ENCODE peak calls at places on chromosomes 12 and 14, in four cellular contexts. U is fibroblast of pulmonary artery, N is astrocyte, J is G401. G is an unnamed sample.

GRCh38 chr12:121167951-121168350 is 35.3 kb downstream of the P2RX7 start:
- DNase-seq in J (no peak), N (no peak), U (no peak), G (no peak)

GRCh38 chr14:89479802-89480201 is 62.8 kb upstream of the FOXN3 start:
- DNase-seq in N (peak), U (peak), J (no peak), G (peak)

GRCh38 chr12:31246470-31246850 is 79.5 kb downstream of the SINHCAF start:
- DNase-seq in J (no peak), U (peak), N (peak), G (no peak)

GRCh38 chr12:68451261-68452091 is 119.3 kb upstream of the MDM1 start:
- DNase-seq in N (peak), J (no peak), U (peak), G (peak)

GRCh38 chr14:100406505-100407131 is 83.5 kb downstream of the SLC25A47 start:
- DNase-seq in N (peak), U (peak), J (no peak), G (no peak)

GRCh38 chr14:66425402-66425801 is 60.8 kb upstream of the CCDC196 start:
- DNase-seq in N (no peak), J (peak), U (no peak), G (no peak)

GRCh38 chr12:52759218-52759617 is 17.9 kb downstream of the KRT76 start:
- DNase-seq in J (no peak), U (no peak), N (no peak), G (no peak)

GRCh38 chr14:103385994-103386491 is 828 bp downstream of the MARK3 start:
- DNase-seq in N (no peak), J (peak), U (peak), G (no peak)

GRCh38 chr12:117538032-117538690 is 176.7 kb upstream of the NOS1 start:
- DNase-seq in N (no peak), U (no peak), J (no peak), G (no peak)

GRCh38 chr14:53064461-53064860 is 88.7 kb downstream of the DDHD1 start:
- DNase-seq in N (no peak), J (no peak), U (no peak), G (no peak)

GRCh38 chr14:71647086-71647784 is 285.0 kb upstream of the RGS6 start:
- DNase-seq in J (no peak), N (no peak), U (no peak), G (no peak)

GRCh38 chr12:57592551-57593165 is 1.7 kb downstream of the PIP4K2C start:
- DNase-seq in N (peak), J (no peak), U (no peak), G (no peak)

GRCh38 chr12:122336015-122336946 is 70.0 kb upstream of the VPS33A start:
- DNase-seq in J (no peak), N (no peak), U (peak), G (no peak)

GRCh38 chr12:123998344-123998941 is 25.4 kb downstream of the ZNF664 start:
- DNase-seq in J (no peak), N (no peak), U (no peak), G (no peak)

GRCh38 chr12:99611590-99611989 is 36.0 kb upstream of the GARIN6 start:
- DNase-seq in U (peak), J (no peak), N (peak), G (no peak)

GRCh38 chr12:54162741-54163140 is 26.0 kb downstream of the SMUG1 start:
- DNase-seq in N (no peak), U (no peak), J (peak), G (no peak)

GRCh38 chr12:40474630-40475029 is 217.6 kb upstream of the CNTN1 start:
- DNase-seq in J (no peak), N (no peak), U (no peak), G (no peak)

GRCh38 chr12:132161796-132162507 is 17.7 kb downstream of the NOC4L start:
- DNase-seq in N (no peak), J (no peak), U (no peak), G (no peak)

GRCh38 chr14:21191809-21192446 is 36.1 kb upstream of the OR5AU1 start:
- DNase-seq in N (no peak), J (peak), U (peak), G (peak)

GRCh38 chr12:9667403-9667802 is 2.1 kb upstream of the CLEC2D start:
- DNase-seq in J (no peak), N (no peak), U (no peak), G (no peak)

GRCh38 chr12:45583011-45583657 is 146.4 kb upstream of the ARID2 start:
- DNase-seq in J (no peak), N (peak), U (peak), G (no peak)

GRCh38 chr14:47744155-47744554 is 68.8 kb upstream of the MDGA2 start:
- DNase-seq in U (no peak), J (no peak), N (no peak), G (no peak)

GRCh38 chr14:37583358-37584210 is 11.5 kb downstream of the FOXA1 start:
- DNase-seq in U (no peak), N (no peak), J (no peak), G (no peak)

GRCh38 chr14:21997300-21997699 is 323.7 kb upstream of the OR4E1 start:
- DNase-seq in N (no peak), U (no peak), J (no peak), G (no peak)

GRCh38 chr14:56801920-56802319 is 8.4 kb downstream of the OTX2 start:
- DNase-seq in N (no peak), J (no peak), U (no peak), G (no peak)

GRCh38 chr12:124273630-124274029 is 21.3 kb upstream of the RFLNA start:
- DNase-seq in J (peak), U (peak), N (peak), G (peak)

GRCh38 chr12:25653487-25654175 is 100.5 kb upstream of the LMNTD1 start:
- DNase-seq in U (no peak), N (no peak), J (peak), G (no peak)